ENCODE peak calls at places on chromosomes 11 and 22, in five cellular contexts. H, Y, B, M and I are unnamed samples.

GRCh38 chr11:121634889-121635288 is 182.1 kb upstream of the SORL1-AS1 start:
- DNase-seq in H (no peak), B (no peak), Y (no peak), M (no peak), I (no peak)

GRCh38 chr11:45405916-45406670 is 120.0 kb upstream of the SYT13 start:
- DNase-seq in Y (no peak), M (no peak), H (no peak), B (no peak), I (no peak)

GRCh38 chr22:37474447-37475090 is 11.6 kb downstream of the MFNG start:
- DNase-seq in M (no peak), B (no peak), H (no peak), Y (no peak), I (no peak)

GRCh38 chr11:17972987-17973386 is 39.9 kb downstream of the SERGEF start:
- DNase-seq in M (no peak), B (no peak), H (no peak), Y (peak), I (peak)

GRCh38 chr11:66976048-66976467 is 954 bp downstream of the C11orf86 start:
- DNase-seq in H (no peak), B (no peak), Y (peak), M (no peak), I (peak)

GRCh38 chr11:67665537-67666302 is 8.7 kb downstream of the ALDH3B2 start:
- DNase-seq in B (no peak), Y (no peak), M (no peak), H (no peak), I (no peak)

GRCh38 chr22:46079861-46080821 is 70.2 kb upstream of the PPARA start:
- DNase-seq in M (no peak), Y (no peak), H (no peak), B (no peak), I (no peak)

GRCh38 chr11:128645968-128646367 is 47.9 kb upstream of the FLI1 start:
- DNase-seq in M (no peak), Y (no peak), B (no peak), H (no peak), I (no peak)

GRCh38 chr22:48715511-48715910 is 1112.2 kb downstream of the BRD1 start:
- DNase-seq in H (no peak), M (no peak), Y (no peak), B (no peak), I (no peak)

GRCh38 chr22:50576070-50576469 is 2.2 kb downstream of the CPT1B start:
- DNase-seq in B (no peak), Y (no peak), M (no peak), H (no peak), I (no peak)

GRCh38 chr11:65954771-65955170 is 6.8 kb upstream of the SART1 start:
- DNase-seq in H (no peak), B (no peak), Y (no peak), M (no peak), I (no peak)

GRCh38 chr22:28810839-28811491 is 10.6 kb upstream of the XBP1 start:
- DNase-seq in M (peak), H (peak), Y (no peak), B (no peak), I (no peak)

GRCh38 chr11:69361048-69361447 is 67.1 kb downstream of the MYEOV start:
- DNase-seq in M (no peak), B (no peak), Y (no peak), H (no peak), I (no peak)

GRCh38 chr11:19952101-19952605 is 208.1 kb downstream of the DBX1 start:
- DNase-seq in Y (no peak), H (no peak), M (no peak), B (no peak), I (no peak)

GRCh38 chr22:31206896-31207687 is 5.0 kb upstream of the LIMK2 start:
- DNase-seq in H (no peak), Y (no peak), B (no peak), M (no peak), I (no peak)

GRCh38 chr11:68047437-68048290 is 8.8 kb downstream of the TCIRG1 start:
- DNase-seq in H (no peak), B (no peak), Y (no peak), M (no peak), I (no peak)

GRCh38 chr22:49659924-49660315 is 167.8 kb downstream of the BRD1 start:
- DNase-seq in M (no peak), B (no peak), H (no peak), Y (no peak), I (no peak)

GRCh38 chr11:18802381-18803257 is 11.0 kb upstream of the PTPN5 start:
- DNase-seq in M (no peak), Y (no peak), B (peak), H (no peak), I (peak)

GRCh38 chr11:115334932-115335788 is 169.1 kb downstream of the CADM1 start:
- DNase-seq in H (no peak), B (no peak), M (no peak), Y (no peak), I (peak)

GRCh38 chr22:35054064-35054463 is 11.9 kb upstream of the ISX start:
- DNase-seq in B (no peak), M (no peak), H (no peak), Y (no peak), I (no peak)

GRCh38 chr11:65435330-65435931 is 12.8 kb downstream of the NEAT1 start:
- DNase-seq in B (no peak), Y (no peak), H (no peak), M (no peak), I (no peak)